ENCODE peak calls at places on chromosomes 16 and 17, in five cellular contexts. A, R, Q, M and S are unnamed samples.

GRCh38 chr16:15031179-15031578 is 24.7 kb downstream of the NTAN1 start:
- DNase-seq in A (no peak), R (no peak), Q (no peak), M (no peak), S (no peak)

GRCh38 chr16:17271687-17272086 is 199.1 kb downstream of the XYLT1 start:
- DNase-seq in A (no peak), R (no peak), Q (no peak), M (no peak), S (no peak)

GRCh38 chr16:30997000-30997886 is 12.2 kb downstream of the HSD3B7 start:
- DNase-seq in A (peak), R (peak), Q (no peak), M (peak), S (no peak)

GRCh38 chr17:82172461-82173160 is 40.0 kb downstream of the CCDC57 start:
- DNase-seq in A (no peak), R (no peak), Q (no peak), M (no peak), S (no peak)

GRCh38 chr17:45325810-45326209 is 9.0 kb upstream of the MAP3K14 start:
- DNase-seq in A (no peak), R (no peak), Q (no peak), M (no peak), S (no peak)

GRCh38 chr16:59635674-59636073 is 901.6 kb upstream of the GOT2 start:
- DNase-seq in A (peak), R (no peak), Q (peak), M (no peak), S (no peak)

GRCh38 chr17:19317359-19318095 is 45.0 kb downstream of the B9D1 start:
- DNase-seq in A (peak), R (no peak), Q (no peak), M (peak), S (no peak)

GRCh38 chr16:8854298-8854948 is 14.4 kb downstream of the CARHSP1 start:
- DNase-seq in A (no peak), R (no peak), Q (no peak), M (no peak), S (no peak)

GRCh38 chr17:6627019-6627418 is 13.5 kb downstream of the KIAA0753 start:
- DNase-seq in A (peak), R (no peak), Q (no peak), M (no peak), S (no peak)

GRCh38 chr16:88718178-88718577 is 11.9 kb downstream of the CTU2 start:
- DNase-seq in A (no peak), R (no peak), Q (no peak), M (no peak), S (no peak)

GRCh38 chr16:56189990-56190902 is 1.0 kb upstream of the GNAO1 start:
- DNase-seq in A (no peak), R (no peak), Q (no peak), M (no peak), S (no peak)
- H3K4me3 ChIP-seq in A (peak), R (peak), Q (peak), M (peak), S (peak)

GRCh38 chr17:56638536-56639177 is 45.2 kb downstream of the NOG start:
- DNase-seq in A (peak), R (no peak), Q (no peak), M (no peak), S (no peak)
- H3K4me3 ChIP-seq in A (no peak), R (no peak), Q (no peak), M (no peak), S (no peak)

DNA sequence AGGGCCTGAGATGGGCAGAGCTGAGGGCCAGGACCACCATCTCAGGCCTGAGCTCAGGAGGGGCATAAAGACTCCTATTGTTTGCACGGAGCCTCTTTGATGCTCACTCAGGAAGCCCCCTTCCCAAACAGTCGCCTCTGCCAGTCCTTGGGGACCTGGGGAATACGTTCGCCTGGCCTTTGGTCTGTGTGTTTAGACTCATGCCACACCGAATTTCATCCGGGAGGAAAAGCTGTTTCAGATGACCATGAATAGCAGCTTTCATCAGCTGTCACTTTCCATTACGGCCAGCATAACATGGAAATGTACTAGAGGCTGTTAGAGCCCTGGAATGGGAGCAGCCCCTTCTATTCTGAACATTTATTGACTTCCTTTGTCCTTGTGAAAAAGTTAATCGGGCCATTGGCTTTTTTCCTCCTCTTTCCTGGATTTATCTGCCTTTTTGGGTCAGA is 139.0 kb downstream of the HS3ST3A1 start:
- DNase-seq in A (no peak), R (no peak), Q (no peak), M (no peak), S (no peak)
- H3K4me3 ChIP-seq in A (no peak), R (no peak), Q (no peak), M (no peak), S (no peak)

DNA sequence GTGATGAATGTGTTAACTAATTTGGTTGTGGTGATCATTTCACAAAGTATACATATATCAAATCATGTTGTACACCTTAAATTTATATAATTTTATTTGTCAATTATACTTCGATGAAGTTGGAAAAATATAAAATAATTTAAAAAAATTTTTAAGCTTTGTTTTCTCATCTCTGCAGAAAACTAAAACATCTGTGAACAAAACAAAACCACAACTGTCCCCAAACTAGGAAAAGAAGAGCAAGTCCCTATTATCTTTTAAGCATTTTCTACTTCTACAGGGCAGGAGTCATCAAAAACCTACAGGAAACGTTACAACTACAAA is 6.5 kb downstream of the HSDL1 start:
- DNase-seq in A (no peak), R (no peak), Q (no peak), M (no peak), S (no peak)
- H3K4me3 ChIP-seq in A (no peak), R (no peak), Q (no peak), M (no peak), S (no peak)

GRCh38 chr16:46427340-46428107 is 193.7 kb downstream of the SHCBP1 start:
- DNase-seq in A (no peak), R (no peak), Q (no peak), M (no peak), S (no peak)

GRCh38 chr16:46426336-46426735 is 194.8 kb downstream of the SHCBP1 start:
- DNase-seq in A (no peak), R (no peak), Q (no peak), M (no peak), S (no peak)

DNA sequence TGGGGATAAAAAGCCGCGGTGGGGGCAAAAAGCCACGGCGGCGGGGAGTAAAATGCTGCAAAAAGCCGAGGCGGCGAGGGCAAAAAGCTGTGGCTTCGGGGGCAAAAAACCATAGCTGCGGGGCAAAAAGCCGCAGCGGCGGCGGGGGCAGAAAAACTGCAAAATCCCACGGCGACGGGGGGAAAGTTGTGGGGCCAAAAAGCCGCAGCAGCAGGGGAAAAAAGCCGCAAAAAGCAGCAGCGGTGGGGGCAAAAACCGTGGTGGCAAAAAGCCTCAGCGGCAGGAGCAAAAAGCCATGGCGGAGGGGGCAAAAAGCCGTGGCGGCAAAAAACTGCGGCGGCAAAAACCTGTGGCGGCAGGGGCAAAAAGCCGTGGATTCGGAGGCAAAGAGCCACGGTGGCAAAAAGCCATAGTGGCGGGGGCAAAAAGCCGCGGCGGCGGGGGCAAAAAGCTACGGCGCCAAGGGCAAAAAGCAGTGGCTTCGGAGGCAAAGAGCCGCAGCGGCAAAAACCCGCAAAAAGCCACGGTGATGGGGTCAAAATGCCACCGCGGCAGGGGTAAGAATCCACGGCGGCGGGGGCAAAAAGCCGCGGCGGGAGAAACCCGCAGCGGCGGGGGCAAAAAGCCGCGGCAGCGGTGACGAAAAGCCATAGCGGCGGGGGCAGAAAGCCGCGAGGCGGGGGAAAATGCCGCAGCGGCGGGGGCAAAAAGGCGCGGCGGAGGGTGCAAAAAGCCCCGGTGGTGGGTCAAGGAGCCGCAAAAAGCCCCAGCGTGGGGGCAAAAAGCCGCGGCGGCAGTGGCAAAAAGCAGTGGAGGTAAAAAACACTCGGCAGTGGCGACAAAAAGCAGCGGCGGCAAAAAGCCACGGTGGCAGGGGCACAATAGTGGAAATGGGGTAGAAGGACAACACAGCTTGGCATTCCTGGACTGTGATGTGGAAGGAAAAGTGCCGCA is 192.8 kb downstream of the SHCBP1 start:
- DNase-seq in A (no peak), R (no peak), Q (no peak), M (no peak), S (no peak)
- H3K4me3 ChIP-seq in A (no peak), R (no peak), Q (no peak), M (no peak), S (peak)